ENCODE peak calls at places on chromosome 18, in four cellular contexts. R is GM23248; X is aorta; K is effector CD4-positive, alpha-beta T cell. S is an unnamed sample.

GRCh38 chr18:50093366-50093765 is 101.6 kb downstream of the MYO5B start:
- DNase-seq in R (no peak), X (no peak), K (no peak), S (no peak)

GRCh38 chr18:66752733-66753132 is 148.8 kb upstream of the CDH19 start:
- DNase-seq in R (no peak), X (no peak), K (no peak), S (no peak)

GRCh38 chr18:21049306-21049705 is 62.3 kb downstream of the ROCK1 start:
- DNase-seq in R (no peak), X (no peak), K (no peak), S (no peak)

GRCh38 chr18:75183524-75183923 is 25.4 kb downstream of the PTGR3 start:
- DNase-seq in R (peak; percentile 34), X (no peak), K (no peak), S (no peak)

GRCh38 chr18:58098706-58099105 is 54.7 kb downstream of the NEDD4L start:
- DNase-seq in R (no peak), X (no peak), K (no peak), S (no peak)

GRCh38 chr18:34760444-34760843 is 50.3 kb downstream of the DTNA start:
- DNase-seq in R (no peak), X (no peak), K (no peak), S (no peak)

GRCh38 chr18:43665239-43665788 is 388.0 kb upstream of the SYT4 start:
- DNase-seq in R (peak; percentile 97), X (no peak), K (no peak), S (no peak)

GRCh38 chr18:4750392-4751346 is 295.6 kb upstream of the DLGAP1 start:
- DNase-seq in R (no peak), X (no peak), K (no peak), S (no peak)

GRCh38 chr18:13364721-13365205 is 146.2 kb downstream of the LDLRAD4 start:
- DNase-seq in R (no peak), X (no peak), K (no peak), S (no peak)

GRCh38 chr18:9421788-9422329 is 53.5 kb upstream of the RALBP1 start:
- DNase-seq in R (no peak), X (no peak), K (no peak), S (no peak)

GRCh38 chr18:49632588-49632987 is 70.7 kb downstream of the LIPG start:
- DNase-seq in R (no peak), X (no peak), K (no peak), S (no peak)

GRCh38 chr18:154151-154550 is 4.2 kb upstream of the USP14 start:
- DNase-seq in R (peak; percentile 12), X (no peak), K (no peak), S (no peak)

GRCh38 chr18:68965817-68966216 is 167.9 kb downstream of the CCDC102B start:
- DNase-seq in R (no peak), X (no peak), K (no peak), S (no peak)

GRCh38 chr18:77052297-77052645 is 80.3 kb downstream of the MBP start:
- DNase-seq in R (no peak), X (no peak), K (no peak), S (no peak)

GRCh38 chr18:27871731-27872130 is 305.2 kb downstream of the CDH2 start:
- DNase-seq in R (no peak), X (no peak), K (no peak), S (no peak)

GRCh38 chr18:33751613-33752221 is 173.7 kb downstream of the ASXL3 start:
- DNase-seq in R (peak; percentile 61), X (no peak), K (no peak), S (no peak)